ENCODE peak calls at places on chromosomes 4 and X, in ten cellular contexts. Y, Q, C, V, D, S, F, A, T and P are unnamed samples.

GRCh38 chr4:47933798-47934197 is 19.4 kb upstream of the NFXL1 start:
- DNase-seq in Y (peak), Q (peak), C (peak), V (no peak), D (no peak), S (peak), F (no peak), A (peak), T (no peak), P (peak)

GRCh38 chrX:38220936-38221386 is 290 bp upstream of the SRPX start:
- DNase-seq in Y (no peak), Q (peak), C (no peak), V (no peak), D (no peak), S (peak), F (no peak), A (peak), T (no peak), P (no peak)

GRCh38 chr4:6561173-6561516 is 13.8 kb upstream of the MAN2B2 start:
- DNase-seq in Y (no peak), Q (no peak), C (no peak), V (no peak), D (no peak), S (peak), F (no peak), A (peak), T (no peak), P (no peak)

GRCh38 chrX:119218198-119218597 is 17.9 kb upstream of the PGRMC1 start:
- DNase-seq in Y (no peak), Q (no peak), C (peak), V (no peak), D (no peak), S (peak), F (no peak), A (peak), T (no peak), P (no peak)

GRCh38 chrX:13747836-13748235 is 13.3 kb downstream of the OFD1 start:
- DNase-seq in Y (peak), Q (peak), C (no peak), V (no peak), D (no peak), S (peak), F (peak), A (peak), T (peak), P (peak)

GRCh38 chrX:133922390-133922772 is 63.0 kb downstream of the GPC3 start:
- DNase-seq in Y (no peak), Q (no peak), C (no peak), V (no peak), D (no peak), S (no peak), F (no peak), A (no peak), T (no peak), P (no peak)

GRCh38 chrX:65451663-65452062 is 82.9 kb downstream of the LAS1L start:
- DNase-seq in Y (no peak), Q (peak), C (peak), V (no peak), D (no peak), S (peak), F (peak), A (peak), T (no peak), P (peak)

GRCh38 chr4:59537231-59537886 is 1662.8 kb upstream of the ADGRL3 start:
- DNase-seq in Y (no peak), Q (peak), C (no peak), V (no peak), D (no peak), S (no peak), F (no peak), A (peak), T (no peak), P (no peak)

GRCh38 chr4:109912706-109913621 is at the start of gene EGF:
- DNase-seq in Y (no peak), Q (peak), C (no peak), V (no peak), D (no peak), S (peak), F (no peak), A (peak), T (no peak), P (peak)

GRCh38 chr4:5784960-5785611 is 74.1 kb downstream of the EVC start:
- DNase-seq in Y (no peak), Q (no peak), C (no peak), V (no peak), D (no peak), S (no peak), F (no peak), A (no peak), T (no peak), P (no peak)

GRCh38 chr4:183139058-183139740 is 40.1 kb downstream of the WWC2 start:
- DNase-seq in Y (no peak), Q (no peak), C (no peak), V (no peak), D (no peak), S (peak), F (no peak), A (peak), T (no peak), P (no peak)